ENCODE peak calls at places on chromosome 9, in seven cellular contexts. Y, X, Z, R, C, D and M are unnamed samples.

GRCh38 chr9:93908591-93909241 is 46.4 kb downstream of the BARX1 start:
- DNase-seq in Y (no peak), X (no peak), Z (no peak), R (no peak), C (no peak), D (no peak), M (no peak)

GRCh38 chr9:10282084-10282483 is 330.7 kb downstream of the PTPRD start:
- DNase-seq in Y (no peak), X (no peak), Z (no peak), R (no peak), C (no peak), D (no peak), M (no peak)

GRCh38 chr9:111926421-111926875 is 29.8 kb downstream of the UGCG start:
- DNase-seq in Y (no peak), X (no peak), Z (no peak), R (peak; percentile 52), C (no peak), D (no peak), M (no peak)

GRCh38 chr9:34714007-34714406 is 4.1 kb upstream of the CCL21 start:
- DNase-seq in Y (no peak), X (no peak), Z (no peak), R (no peak), C (no peak), D (no peak), M (no peak)

GRCh38 chr9:22141906-22142305 is 132.8 kb upstream of the CDKN2B start:
- DNase-seq in Y (no peak), X (no peak), Z (no peak), R (no peak), C (no peak), D (peak; percentile 17), M (no peak)

GRCh38 chr9:72524820-72525539 is 3.6 kb downstream of the TMC1 start:
- DNase-seq in Y (peak; percentile 95), X (peak; percentile 70), Z (no peak), R (no peak), C (peak; percentile 99), D (no peak), M (peak; percentile 99)

GRCh38 chr9:80158150-80158549 is 586.4 kb downstream of the TLE4 start:
- DNase-seq in Y (peak; percentile 13), X (no peak), Z (no peak), R (no peak), C (no peak), D (no peak), M (no peak)

GRCh38 chr9:99299214-99300102 is 77.4 kb downstream of the SEC61B start:
- DNase-seq in Y (peak; percentile 64), X (no peak), Z (no peak), R (no peak), C (no peak), D (no peak), M (no peak)

GRCh38 chr9:98688710-98689495 is 19.8 kb downstream of the GABBR2 start:
- DNase-seq in Y (no peak), X (no peak), Z (no peak), R (no peak), C (no peak), D (no peak), M (no peak)

GRCh38 chr9:111559000-111559610 is 34.1 kb downstream of the ZNF483 start:
- DNase-seq in Y (peak; percentile 1), X (no peak), Z (no peak), R (no peak), C (peak; percentile 35), D (no peak), M (no peak)

GRCh38 chr9:115522928-115523327 is 405.0 kb upstream of the TNC start:
- DNase-seq in Y (peak; percentile 49), X (no peak), Z (no peak), R (no peak), C (no peak), D (no peak), M (no peak)

GRCh38 chr9:6216951-6217350 is 1.3 kb downstream of the IL33 start:
- DNase-seq in Y (no peak), X (no peak), Z (no peak), R (no peak), C (no peak), D (no peak), M (no peak)

GRCh38 chr9:6229186-6229585 is 13.6 kb downstream of the IL33 start:
- DNase-seq in Y (no peak), X (no peak), Z (no peak), R (no peak), C (no peak), D (no peak), M (no peak)

GRCh38 chr9:123562844-123563346 is 206.9 kb downstream of the CRB2 start:
- DNase-seq in Y (peak; percentile 18), X (no peak), Z (no peak), R (no peak), C (no peak), D (no peak), M (peak; percentile 50)

GRCh38 chr9:21153688-21154608 is 12.3 kb upstream of the IFNW1 start:
- DNase-seq in Y (peak; percentile 77), X (no peak), Z (no peak), R (no peak), C (no peak), D (peak; percentile 22), M (no peak)

GRCh38 chr9:83479765-83480164 is 58.4 kb downstream of the FRMD3 start:
- DNase-seq in Y (no peak), X (no peak), Z (no peak), R (no peak), C (no peak), D (no peak), M (no peak)

GRCh38 chr9:79325501-79325900 is 246.3 kb upstream of the TLE4 start:
- DNase-seq in Y (no peak), X (no peak), Z (no peak), R (no peak), C (no peak), D (no peak), M (no peak)

DNA sequence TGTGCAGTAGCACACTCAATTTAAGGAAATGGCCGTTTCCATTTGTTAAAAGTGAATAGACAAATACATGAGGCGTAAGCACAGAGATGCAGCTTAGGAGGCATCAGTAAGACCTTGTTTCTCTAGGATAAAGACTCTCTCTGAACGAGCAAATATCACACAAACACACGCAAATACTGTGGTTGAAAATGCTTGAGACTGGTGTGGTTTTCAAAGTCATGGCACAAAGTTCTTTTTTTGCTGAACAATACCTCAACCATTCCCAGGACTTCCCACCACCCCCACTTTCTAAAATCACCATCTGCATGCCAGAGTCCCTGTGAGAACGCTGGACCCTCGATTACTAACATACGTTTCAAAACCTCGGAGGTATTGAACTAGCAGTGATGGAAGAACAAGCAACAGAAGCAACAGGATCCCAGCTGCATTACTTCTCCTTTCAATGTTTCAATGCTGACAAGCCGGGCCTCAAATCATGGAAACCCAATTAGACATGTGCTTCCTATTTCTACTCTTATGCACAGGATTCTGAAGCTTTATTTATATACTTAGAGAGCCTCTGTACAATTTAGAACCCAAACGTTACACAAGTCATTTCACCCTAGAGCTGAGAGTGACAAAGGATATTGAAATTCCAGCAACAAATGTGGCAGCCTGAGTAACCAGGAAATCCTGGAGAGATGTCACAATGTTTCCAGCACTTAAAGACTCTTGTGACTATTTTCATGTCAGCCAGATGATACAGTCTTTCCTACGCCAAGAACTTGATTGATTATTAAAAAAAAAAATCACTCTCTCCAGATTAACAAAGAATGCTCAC is 63.9 kb downstream of the CDC14B start:
- DNase-seq in Y (no peak), X (no peak), Z (no peak), R (no peak), C (no peak), D (no peak), M (no peak)
- H3K36me3 ChIP-seq in Y (no peaks in the 10 kb centered on the region), X (peaks cover 2% of the 10 kb centered on the region), Z (no peaks in the 10 kb centered on the region), R (no peaks in the 10 kb centered on the region), C (no peaks in the 10 kb centered on the region), D (peaks cover 23% of the 10 kb centered on the region), M (no peaks in the 10 kb centered on the region)

DNA sequence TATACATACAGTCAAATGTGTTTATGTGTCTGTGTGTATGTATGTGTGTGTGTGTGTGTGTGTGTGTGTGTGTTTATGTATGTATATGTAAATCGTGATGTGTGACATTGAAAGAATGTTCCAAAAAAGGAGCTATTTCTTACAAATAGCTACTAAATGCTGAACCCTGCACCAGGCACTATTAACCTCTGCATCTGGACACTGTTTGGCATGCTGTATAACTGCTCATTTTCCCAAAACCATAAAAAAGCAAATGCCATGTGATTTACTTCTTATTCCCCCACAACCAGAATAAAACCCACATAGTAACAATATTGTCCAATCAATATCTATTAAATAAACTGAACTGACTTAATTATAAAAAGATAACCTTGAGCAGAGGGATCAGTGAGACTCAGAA is 91.1 kb downstream of the NR6A1 start:
- DNase-seq in Y (no peak), X (no peak), Z (no peak), R (no peak), C (no peak), D (no peak), M (no peak)
- H3K36me3 ChIP-seq in Y (no peaks in the 10 kb centered on the region), X (no peaks in the 10 kb centered on the region), Z (no peaks in the 10 kb centered on the region), R (no peaks in the 10 kb centered on the region), C (peaks cover 2% of the 10 kb centered on the region), D (no peaks in the 10 kb centered on the region), M (no peaks in the 10 kb centered on the region)

GRCh38 chr9:127742435-127743088 is 7.5 kb upstream of the TOR2A start:
- DNase-seq in Y (peak; percentile 98), X (peak; percentile 91), Z (peak; percentile 86), R (no peak), C (peak; percentile 49), D (no peak), M (no peak)

GRCh38 chr9:127749090-127749787 is 14.1 kb upstream of the TOR2A start:
- DNase-seq in Y (no peak), X (no peak), Z (no peak), R (no peak), C (no peak), D (no peak), M (no peak)

GRCh38 chr9:127744407-127745110 is 9.5 kb upstream of the TOR2A start:
- DNase-seq in Y (no peak), X (no peak), Z (no peak), R (no peak), C (no peak), D (no peak), M (no peak)

GRCh38 chr9:127751269-127752054 is 16.4 kb upstream of the TOR2A start:
- DNase-seq in Y (peak; percentile 45), X (no peak), Z (no peak), R (no peak), C (no peak), D (no peak), M (no peak)

GRCh38 chr9:127746959-127747569 is 12.0 kb upstream of the TOR2A start:
- DNase-seq in Y (peak; percentile 44), X (no peak), Z (no peak), R (peak; percentile 62), C (no peak), D (no peak), M (no peak)
- H3K36me3 ChIP-seq in Y (no peaks in the 10 kb centered on the region), X (no peaks in the 10 kb centered on the region), Z (peaks cover 20% of the 10 kb centered on the region), R (peaks cover 74% of the 10 kb centered on the region), C (no peaks in the 10 kb centered on the region), D (peaks cover 39% of the 10 kb centered on the region), M (no peaks in the 10 kb centered on the region)

GRCh38 chr9:120912958-120913672 is 13.5 kb downstream of the TRAF1 start:
- DNase-seq in Y (no peak), X (no peak), Z (no peak), R (no peak), C (no peak), D (no peak), M (no peak)
- H3K36me3 ChIP-seq in Y (no peaks in the 10 kb centered on the region), X (no peaks in the 10 kb centered on the region), Z (peaks cover 4% of the 10 kb centered on the region), R (peaks cover 54% of the 10 kb centered on the region), C (no peaks in the 10 kb centered on the region), D (peaks cover 51% of the 10 kb centered on the region), M (no peaks in the 10 kb centered on the region)

GRCh38 chr9:101566904-101567724 is 27.7 kb downstream of the PPP3R2 start:
- DNase-seq in Y (peak; percentile 59), X (no peak), Z (no peak), R (peak; percentile 35), C (no peak), D (no peak), M (no peak)
- H3K36me3 ChIP-seq in Y (peaks cover under 1% of the 10 kb centered on the region), X (peaks cover 14% of the 10 kb centered on the region), Z (peaks cover 46% of the 10 kb centered on the region), R (peaks cover 6% of the 10 kb centered on the region), C (peaks cover 10% of the 10 kb centered on the region), D (peaks cover 76% of the 10 kb centered on the region), M (peaks cover 9% of the 10 kb centered on the region)